ENCODE peak calls at places on chromosomes 16 and 17, in four cellular contexts. W, P, L and O are unnamed samples.

GRCh38 chr16:57385083-57385482 is 12.8 kb downstream of the CX3CL1 start:
- DNase-seq in W (no peak), P (no peak), L (no peak), O (no peak)

GRCh38 chr17:69743091-69743490 is 328.6 kb downstream of the MAP2K6 start:
- DNase-seq in L (peak), P (no peak), W (no peak), O (no peak)

GRCh38 chr16:20073203-20074088 is at the start of gene GPR139:
- DNase-seq in L (no peak), W (no peak), P (no peak), O (no peak)

GRCh38 chr17:27466748-27467375 is 10.6 kb downstream of the KSR1 start:
- DNase-seq in W (peak), L (peak), P (no peak), O (no peak)

GRCh38 chr16:414395-415169 is 10.9 kb upstream of the RAB11FIP3 start:
- DNase-seq in P (no peak), W (no peak), L (no peak), O (no peak)

GRCh38 chr17:9935408-9935807 is 30.3 kb upstream of the RCVRN start:
- DNase-seq in L (no peak), W (no peak), P (no peak), O (no peak)

GRCh38 chr17:76612977-76613851 is 27.6 kb upstream of the ST6GALNAC2 start:
- DNase-seq in W (no peak), P (peak), L (peak), O (peak)

GRCh38 chr16:3503513-3503912 is 2.7 kb downstream of the CLUAP1 start:
- DNase-seq in L (no peak), W (no peak), P (no peak), O (no peak)

GRCh38 chr16:69057400-69058378 is 47.8 kb upstream of the HAS3 start:
- DNase-seq in P (no peak), W (peak), L (no peak), O (no peak)

GRCh38 chr16:57774886-57775285 is 27.4 kb downstream of the KIFC3 start:
- DNase-seq in W (no peak), P (no peak), L (no peak), O (no peak)

GRCh38 chr17:62140376-62140775 is 75.3 kb upstream of the MED13 start:
- DNase-seq in W (no peak), L (no peak), P (no peak), O (no peak)

GRCh38 chr16:12874135-12874534 is 27.3 kb upstream of the SHISA9 start:
- DNase-seq in W (no peak), L (no peak), P (no peak), O (no peak)

GRCh38 chr17:41530062-41531048 is 2.2 kb upstream of the KRT19 start:
- DNase-seq in P (peak), W (no peak), L (peak), O (peak)

GRCh38 chr17:77498875-77499698 is 358.3 kb downstream of the SEC14L1 start:
- DNase-seq in P (no peak), W (no peak), L (no peak), O (no peak)

GRCh38 chr17:62823111-62823895 is 15.2 kb upstream of the MARCHF10 start:
- DNase-seq in L (no peak), P (no peak), W (no peak), O (no peak)

GRCh38 chr17:63550816-63551639 is 751 bp downstream of the DCAF7 start:
- DNase-seq in L (peak), W (no peak), P (peak), O (peak)

GRCh38 chr17:72735602-72736001 is 356.9 kb downstream of the SLC39A11 start:
- DNase-seq in L (no peak), W (no peak), P (no peak), O (no peak)

GRCh38 chr16:8850279-8850885 is 18.4 kb downstream of the CARHSP1 start:
- DNase-seq in P (peak), L (no peak), W (no peak), O (no peak)

GRCh38 chr16:69595127-69596036 is 29.6 kb downstream of the NFAT5 start:
- DNase-seq in W (no peak), L (peak), P (peak), O (no peak)

GRCh38 chr17:13425390-13425789 is 176.3 kb downstream of the HS3ST3A1 start:
- DNase-seq in W (no peak), L (no peak), P (no peak), O (no peak)

GRCh38 chr16:74726736-74727135 is 26.1 kb upstream of the MLKL start:
- DNase-seq in P (peak), W (no peak), L (peak), O (peak)

DNA sequence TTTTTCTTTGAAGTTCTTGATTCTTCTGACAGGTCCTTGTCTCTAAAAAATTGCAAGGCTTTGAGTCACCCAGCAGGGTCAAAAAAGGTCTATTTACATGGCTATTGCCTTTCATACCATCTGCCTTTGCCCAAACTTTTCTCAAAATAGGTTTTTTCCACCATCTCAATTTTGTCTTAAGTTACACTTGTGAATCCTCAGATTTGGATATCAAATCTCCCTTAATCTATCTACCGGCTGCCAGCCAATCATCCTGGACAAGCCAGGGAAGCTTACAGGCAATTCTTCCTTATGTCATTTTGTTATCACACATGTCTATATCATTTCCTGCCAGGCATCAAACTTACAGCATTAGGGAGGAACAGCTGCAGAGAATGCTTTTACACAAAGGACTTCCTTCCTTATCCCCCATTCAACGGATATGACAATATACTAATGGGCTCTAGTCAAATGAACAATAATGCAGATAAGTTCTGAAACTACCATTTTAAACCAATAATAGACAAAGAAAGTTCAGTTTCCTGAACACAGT is 104.1 kb upstream of the CORO6 start:
- DNase-seq in L (peak), P (no peak), W (peak), O (no peak)
- TF ChIP-seq TARDBP in L (no peak), P (no peak), W (no peak), O (no peak)

GRCh38 chr16:76007649-76008048 is 269.6 kb upstream of the CNTNAP4 start:
- DNase-seq in L (no peak), W (no peak), P (no peak), O (no peak)
- TF ChIP-seq TARDBP in L (no peak), W (no peak), P (no peak), O (no peak)

GRCh38 chr16:86093801-86094750 is 195.1 kb downstream of the IRF8 start:
- DNase-seq in W (no peak), P (no peak), L (no peak), O (peak)

GRCh38 chr16:86095131-86095752 is 196.3 kb downstream of the IRF8 start:
- DNase-seq in P (no peak), W (no peak), L (no peak), O (no peak)

GRCh38 chr16:86096850-86097249 is 197.9 kb downstream of the IRF8 start:
- DNase-seq in L (no peak), P (no peak), W (no peak), O (no peak)

GRCh38 chr16:86092586-86093480 is 193.9 kb downstream of the IRF8 start:
- DNase-seq in W (no peak), L (no peak), P (no peak), O (no peak)

GRCh38 chr16:86095906-86096485 is 197.0 kb downstream of the IRF8 start:
- DNase-seq in P (no peak), W (no peak), L (no peak), O (no peak)
- TF ChIP-seq TARDBP in P (no peak), W (no peak), L (no peak), O (no peak)

GRCh38 chr17:46059457-46059856 is 60.4 kb downstream of the STH start:
- DNase-seq in P (no peak), L (peak), W (no peak), O (no peak)

GRCh38 chr17:46064460-46064859 is 65.4 kb downstream of the STH start:
- DNase-seq in L (no peak), P (no peak), W (no peak), O (no peak)

GRCh38 chr17:46061435-46061834 is 62.4 kb downstream of the STH start:
- DNase-seq in L (no peak), P (no peak), W (no peak), O (peak)

GRCh38 chr17:46060461-46060860 is 61.4 kb downstream of the STH start:
- DNase-seq in W (no peak), L (no peak), P (no peak), O (no peak)

DNA sequence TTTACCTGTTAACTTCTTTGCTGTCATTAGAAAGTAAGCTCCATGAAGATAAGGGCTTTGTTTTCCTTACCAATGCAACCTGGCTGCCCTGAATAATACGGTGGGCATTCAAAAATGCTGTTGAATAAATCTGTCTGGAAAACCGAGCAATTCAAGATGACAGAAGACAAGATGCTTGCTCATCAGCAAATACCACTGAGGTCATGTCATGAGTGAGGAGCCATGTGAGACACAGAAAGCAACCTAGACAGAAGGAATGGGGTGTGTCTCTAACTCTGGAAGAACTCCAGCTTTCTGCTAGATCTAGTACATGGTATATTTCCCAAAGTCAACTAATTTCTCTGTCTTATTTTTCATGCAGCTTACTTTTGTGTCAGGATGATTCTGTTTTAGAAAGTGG is 64.2 kb downstream of the STH start:
- DNase-seq in L (no peak), P (no peak), W (no peak), O (no peak)
- TF ChIP-seq TARDBP in L (no peak), P (no peak), W (no peak), O (no peak)

GRCh38 chr16:48629016-48629415 is 19.0 kb upstream of the N4BP1 start:
- DNase-seq in W (no peak), L (no peak), P (no peak), O (no peak)

GRCh38 chr16:48623304-48624016 is 13.5 kb upstream of the N4BP1 start:
- DNase-seq in P (peak), W (peak), L (peak), O (peak)

GRCh38 chr16:48628359-48628985 is 18.5 kb upstream of the N4BP1 start:
- DNase-seq in L (no peak), P (no peak), W (no peak), O (no peak)

GRCh38 chr16:48629531-48629930 is 19.6 kb upstream of the N4BP1 start:
- DNase-seq in L (no peak), W (no peak), P (no peak), O (no peak)

DNA sequence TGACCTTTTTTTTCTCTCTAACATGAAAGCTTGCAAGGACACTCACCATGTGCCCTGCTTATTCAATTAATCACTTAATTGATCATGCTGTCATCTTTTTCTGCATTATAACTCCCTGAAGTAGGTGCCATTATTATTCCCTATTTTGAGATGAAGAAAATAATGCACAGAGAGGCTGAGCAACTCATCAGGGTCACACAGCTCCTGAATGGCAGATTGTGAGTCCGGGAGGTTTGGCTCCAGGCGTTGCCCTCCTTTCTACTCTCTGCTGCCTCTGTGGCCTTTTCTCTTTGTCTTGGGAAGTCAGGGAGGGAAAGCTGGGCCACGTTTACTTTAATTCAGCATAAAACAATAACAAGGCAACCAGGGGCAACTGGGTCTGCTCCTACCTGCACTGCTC is 17.2 kb upstream of the N4BP1 start:
- DNase-seq in P (no peak), L (no peak), W (no peak), O (no peak)
- TF ChIP-seq TARDBP in P (no peak), L (no peak), W (no peak), O (no peak)

DNA sequence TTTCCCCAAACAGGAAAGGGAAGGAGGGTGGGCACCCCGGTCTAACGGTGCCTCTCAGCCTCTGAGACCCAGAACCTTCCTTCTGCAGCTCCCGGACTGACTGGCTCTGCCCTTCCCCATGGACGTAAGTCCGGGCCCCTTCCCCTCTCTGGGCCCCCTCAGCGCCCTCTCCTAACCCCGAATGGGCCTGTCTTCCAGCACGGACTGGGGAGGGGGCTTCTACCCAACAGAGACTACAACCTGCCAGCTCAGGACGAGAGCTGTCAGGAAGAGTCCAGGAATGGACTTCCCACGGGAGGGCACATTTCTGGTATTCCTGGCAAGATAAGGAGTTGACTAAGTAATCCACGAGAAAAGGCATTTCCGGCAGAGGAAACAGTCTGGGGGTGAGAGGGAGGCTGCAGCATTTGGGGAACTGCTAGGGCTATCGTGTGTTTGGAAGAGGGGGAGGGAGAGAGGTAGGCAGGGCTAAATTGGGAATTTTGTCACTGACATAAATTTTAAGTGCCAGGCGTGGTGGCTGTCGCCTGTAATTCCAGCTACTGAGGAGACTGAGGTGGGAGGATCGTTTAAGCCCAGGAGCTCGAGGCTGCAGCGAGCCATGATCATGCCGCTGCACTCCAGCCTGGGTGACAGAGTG is 12.1 kb upstream of the ALDOA start:
- DNase-seq in L (no peak), W (no peak), P (no peak), O (no peak)
- TF ChIP-seq TARDBP in L (no peak), W (no peak), P (no peak), O (no peak)

DNA sequence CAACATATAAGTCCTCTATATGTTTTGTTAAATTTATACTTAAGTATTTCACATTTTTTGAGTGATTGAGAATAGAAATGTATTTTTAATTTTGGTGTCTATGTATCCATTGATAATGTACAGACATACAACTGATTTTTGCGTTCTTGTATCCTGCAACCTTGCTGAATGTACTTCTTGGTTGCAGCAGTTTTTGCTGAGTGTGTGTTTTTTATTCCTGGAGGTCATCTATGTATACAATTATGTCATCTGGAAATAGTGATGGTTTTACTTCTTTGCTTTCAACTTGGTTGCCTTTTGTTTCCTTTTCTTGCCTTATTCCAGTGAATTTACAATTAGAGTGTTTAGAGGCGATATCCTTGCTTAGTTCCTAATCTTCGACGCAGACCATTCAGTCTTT is 67.5 kb upstream of the NETO2 start:
- DNase-seq in P (no peak), L (no peak), W (no peak), O (no peak)
- TF ChIP-seq TARDBP in P (no peak), L (no peak), W (no peak), O (no peak)